ENCODE peak calls at places on chromosomes 11 and 22, in eight cellular contexts. J is lung, E is IMR-90, C is HCT116, L is upper lobe of left lung, Z is upper lobe of right lung, B is cardiac muscle cell, T is SJSA1. R is an unnamed sample.

GRCh38 chr22:21570398-21570797 is 2.9 kb downstream of the UBE2L3 start:
- DNase-seq in J (no peak), E (no peak), C (no peak), L (no peak), Z (no peak), B (no peak), T (no peak), R (no peak)

GRCh38 chr11:63769044-63769718 is 606 bp upstream of the ZFTA start:
- DNase-seq in J (no peak), E (no peak), C (no peak), L (peak; percentile 91), Z (peak; percentile 70), B (peak; percentile 51), T (no peak), R (peak; percentile 82)

GRCh38 chr22:46861968-46862367 is 99.5 kb downstream of the TBC1D22A start:
- DNase-seq in J (no peak), E (no peak), C (no peak), L (no peak), Z (no peak), B (no peak), T (no peak), R (no peak)

GRCh38 chr22:41526802-41527799 is 17.2 kb downstream of the POLR3H start:
- DNase-seq in J (no peak), E (peak; percentile 25), C (no peak), L (peak; percentile 84), Z (no peak), B (peak; percentile 29), T (no peak), R (no peak)

GRCh38 chr11:1852885-1853284 is at the start of gene LSP1:
- DNase-seq in J (no peak), E (no peak), C (no peak), L (peak; percentile 85), Z (peak; percentile 80), B (no peak), T (no peak), R (no peak)

GRCh38 chr11:129440028-129440630 is 64.5 kb downstream of the BARX2 start:
- DNase-seq in J (peak; percentile 38), E (no peak), C (no peak), L (peak; percentile 36), Z (no peak), B (no peak), T (no peak), R (no peak)

GRCh38 chr11:117583063-117583801 is 213.8 kb downstream of the DSCAML1 start:
- DNase-seq in J (no peak), E (no peak), C (no peak), L (no peak), Z (no peak), B (no peak), T (no peak), R (peak; percentile 87)

GRCh38 chr11:6497069-6497839 is at the start of gene DNHD1:
- DNase-seq in J (no peak), E (no peak), C (no peak), L (peak; percentile 47), Z (no peak), B (no peak), T (no peak), R (peak; percentile 74)

GRCh38 chr11:85947431-85948272 is 92.5 kb downstream of the CCDC83 start:
- DNase-seq in J (peak; percentile 49), E (peak; percentile 93), C (no peak), L (no peak), Z (no peak), B (no peak), T (peak; percentile 60), R (no peak)

GRCh38 chr22:49788492-49788891 is 39.2 kb downstream of the BRD1 start:
- DNase-seq in J (no peak), E (no peak), C (no peak), L (peak; percentile 72), Z (no peak), B (no peak), T (no peak), R (peak; percentile 94)

GRCh38 chr11:15764948-15765347 is 591.4 kb downstream of the SOX6 start:
- DNase-seq in J (peak; percentile 36), E (no peak), C (no peak), L (no peak), Z (no peak), B (no peak), T (no peak), R (no peak)

GRCh38 chr11:75263944-75264349 is 23.4 kb downstream of the TPBGL start:
- DNase-seq in J (no peak), E (peak; percentile 12), C (no peak), L (no peak), Z (peak; percentile 65), B (no peak), T (no peak), R (peak; percentile 51)

GRCh38 chr11:125166903-125167291 is 2.3 kb downstream of the PKNOX2 start:
- DNase-seq in J (no peak), E (no peak), C (no peak), L (no peak), Z (no peak), B (no peak), T (no peak), R (no peak)

GRCh38 chr11:60155928-60156327 is 27.0 kb downstream of the MS4A6A start:
- DNase-seq in J (no peak), E (no peak), C (no peak), L (no peak), Z (no peak), B (no peak), T (no peak), R (no peak)

GRCh38 chr22:38942702-38943101 is 14.7 kb upstream of the APOBEC3A start:
- DNase-seq in J (no peak), E (no peak), C (no peak), L (no peak), Z (peak; percentile 39), B (no peak), T (no peak), R (no peak)

DNA sequence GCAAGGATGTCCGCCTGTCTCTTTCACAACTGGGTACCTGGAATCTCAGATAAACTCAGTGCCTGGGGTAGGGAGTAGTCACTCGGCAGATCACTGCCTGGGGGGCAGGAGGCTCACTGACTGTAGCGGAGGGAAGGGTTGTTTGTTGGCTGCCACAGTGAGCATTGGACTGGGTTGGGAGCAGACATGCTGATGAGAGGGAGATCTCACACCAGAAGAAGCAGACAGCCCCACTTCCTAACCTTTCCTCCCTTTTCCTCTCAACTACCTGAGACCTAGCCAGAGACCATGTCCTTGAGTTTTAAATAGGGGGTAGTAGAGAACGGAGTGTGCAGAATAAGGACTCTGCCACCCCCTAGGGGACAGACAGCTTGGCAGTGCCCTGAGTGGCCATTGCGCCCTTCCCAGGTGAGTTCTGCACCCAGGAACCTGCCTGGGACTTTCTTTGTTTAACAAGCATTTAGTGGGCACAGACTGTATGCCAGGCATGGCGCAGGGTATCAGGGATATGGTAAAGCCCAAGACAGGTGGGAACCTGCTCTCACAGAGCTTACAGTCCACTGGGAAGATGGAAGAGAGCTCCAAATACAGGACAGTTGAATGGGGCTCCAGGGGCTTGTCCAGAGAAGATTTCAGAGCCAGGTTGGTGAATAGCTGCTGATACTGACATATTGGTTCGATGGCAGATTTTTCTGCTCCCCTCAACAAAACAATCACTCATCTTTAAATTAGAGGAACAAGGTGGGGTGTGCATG is 115.7 kb upstream of the NNMT start:
- DNase-seq in J (peak; percentile 65), E (no peak), C (no peak), L (no peak), Z (peak; percentile 77), B (peak; percentile 48), T (no peak), R (peak; percentile 49)
- H3K27ac ChIP-seq in J (peak overlapping the region; percentile 99), E (no peak overlapping the region), C (no peak overlapping the region), L (peak overlapping the region; percentile 95), Z (peak overlapping the region; percentile 96), B (no peak overlapping the region), T (no peak overlapping the region), R (peak overlapping the region; percentile 100)

GRCh38 chr11:61696602-61697001 is 16.4 kb downstream of the DAGLA start:
- DNase-seq in J (no peak), E (no peak), C (no peak), L (peak; percentile 60), Z (no peak), B (no peak), T (no peak), R (no peak)
- H3K4me1 ChIP-seq in J (peaks cover 20% of the 10 kb centered on the region), E (peaks cover 12% of the 10 kb centered on the region), C (peaks cover 72% of the 10 kb centered on the region), L (peaks cover 53% of the 10 kb centered on the region), Z (peaks cover 57% of the 10 kb centered on the region), B (peaks cover 9% of the 10 kb centered on the region), T (peaks cover 38% of the 10 kb centered on the region), R (peaks cover 45% of the 10 kb centered on the region)

GRCh38 chr11:56917708-56918450 is 70.8 kb upstream of the OR5AK2 start:
- DNase-seq in J (no peak), E (no peak), C (no peak), L (no peak), Z (no peak), B (no peak), T (no peak), R (no peak)

DNA sequence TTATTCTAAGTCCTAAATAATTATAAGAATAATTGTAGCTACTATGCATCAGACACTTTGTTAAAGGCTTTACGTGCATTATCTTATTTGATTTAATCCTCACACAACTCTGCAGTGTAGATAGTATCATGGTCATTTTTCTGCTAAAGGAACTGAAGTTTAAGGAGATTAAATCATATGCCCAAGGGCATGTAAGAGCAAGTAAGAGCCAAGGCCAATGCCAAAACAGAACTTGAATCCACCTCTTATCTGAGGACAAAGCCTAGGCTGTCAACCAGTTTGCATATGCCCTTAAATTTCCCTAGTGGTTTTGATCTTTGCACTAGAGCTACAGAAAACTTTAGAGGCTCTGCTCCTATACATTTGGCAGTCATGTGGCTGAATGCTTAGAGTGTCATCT is 65.6 kb upstream of the OR5AK2 start:
- DNase-seq in J (no peak), E (no peak), C (no peak), L (no peak), Z (no peak), B (no peak), T (no peak), R (no peak)
- H3K27ac ChIP-seq in J (no peak overlapping the region), E (no peak overlapping the region), C (no peak overlapping the region), L (no peak overlapping the region), Z (no peak overlapping the region), B (no peak overlapping the region), T (no peak overlapping the region), R (no peak overlapping the region)

GRCh38 chr11:111730871-111731591 is 35.2 kb downstream of the PPP2R1B start:
- DNase-seq in J (no peak), E (no peak), C (no peak), L (peak; percentile 57), Z (no peak), B (no peak), T (no peak), R (peak; percentile 83)

GRCh38 chr11:111727431-111727830 is 38.8 kb downstream of the PPP2R1B start:
- DNase-seq in J (no peak), E (no peak), C (no peak), L (no peak), Z (peak; percentile 34), B (no peak), T (no peak), R (no peak)

GRCh38 chr11:111731839-111732238 is 34.4 kb downstream of the PPP2R1B start:
- DNase-seq in J (no peak), E (no peak), C (no peak), L (no peak), Z (no peak), B (no peak), T (no peak), R (no peak)

GRCh38 chr11:111729441-111729840 is 36.7 kb downstream of the PPP2R1B start:
- DNase-seq in J (no peak), E (peak; percentile 43), C (no peak), L (no peak), Z (no peak), B (no peak), T (no peak), R (no peak)

DNA sequence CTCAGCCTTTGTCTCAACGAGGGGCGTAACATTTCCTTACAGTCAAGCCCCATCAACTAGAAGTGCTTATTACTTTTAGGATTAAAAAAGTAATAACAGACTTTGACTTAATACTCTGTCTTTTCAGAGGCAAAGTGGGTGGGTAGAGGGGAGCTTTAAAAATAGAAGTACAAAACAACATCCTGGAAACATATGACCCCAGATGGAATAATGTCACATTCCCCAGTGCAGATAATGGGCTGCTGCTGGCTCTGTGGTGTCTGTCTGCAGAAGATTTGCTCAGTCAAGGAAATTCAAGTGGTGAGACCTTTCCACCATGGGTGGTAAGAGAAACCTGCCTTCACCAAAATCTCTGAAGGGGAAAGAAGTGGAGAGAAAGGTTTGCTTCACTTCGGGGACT is 36.2 kb downstream of the PPP2R1B start:
- DNase-seq in J (no peak), E (no peak), C (no peak), L (no peak), Z (no peak), B (peak; percentile 46), T (no peak), R (no peak)
- H3K4me1 ChIP-seq in J (peaks cover 9% of the 10 kb centered on the region), E (peaks cover 37% of the 10 kb centered on the region), C (no peaks in the 10 kb centered on the region), L (peaks cover 38% of the 10 kb centered on the region), Z (peaks cover 49% of the 10 kb centered on the region), B (peaks cover 33% of the 10 kb centered on the region), T (peaks cover 34% of the 10 kb centered on the region), R (peaks cover 44% of the 10 kb centered on the region)

R was measured in right cardiac atrium.